ENCODE peak calls at places on chromosomes 12 and 14, in seven cellular contexts. P, M, Z, V, R, U and G are unnamed samples.

GRCh38 chr14:105091335-105092123 is 26.3 kb upstream of the GPR132 start:
- DNase-seq in P (no peak), M (no peak), Z (peak; percentile 82), V (peak; percentile 94), R (no peak), U (peak; percentile 38), G (no peak)

GRCh38 chr14:74697543-74697942 is 15.3 kb downstream of the AREL1 start:
- DNase-seq in P (peak; percentile 54), M (no peak), Z (no peak), V (no peak), R (no peak), U (peak; percentile 94), G (no peak)

GRCh38 chr12:1246637-1247036 is 255.6 kb downstream of the ERC1 start:
- DNase-seq in P (no peak), M (no peak), Z (no peak), V (no peak), R (no peak), U (no peak), G (no peak)

GRCh38 chr12:57737467-57738141 is 938 bp downstream of the AGAP2 start:
- DNase-seq in P (no peak), M (no peak), Z (no peak), V (no peak), R (no peak), U (no peak), G (no peak)

GRCh38 chr12:94621662-94622359 is 28.5 kb downstream of the TMCC3 start:
- DNase-seq in P (peak; percentile 37), M (peak; percentile 79), Z (no peak), V (no peak), R (peak; percentile 35), U (peak; percentile 74), G (no peak)

GRCh38 chr14:87967496-87967895 is 25.5 kb downstream of the GALC start:
- DNase-seq in P (no peak), M (no peak), Z (no peak), V (no peak), R (no peak), U (no peak), G (no peak)

GRCh38 chr12:111842556-111843396 is 748 bp downstream of the MAPKAPK5 start:
- DNase-seq in P (peak; percentile 12), M (peak; percentile 21), Z (no peak), V (no peak), R (peak; percentile 1), U (peak; percentile 13), G (no peak)

GRCh38 chr12:41663487-41664258 is 475.6 kb downstream of the PDZRN4 start:
- DNase-seq in P (peak; percentile 22), M (no peak), Z (no peak), V (no peak), R (peak; percentile 50), U (peak; percentile 38), G (no peak)

GRCh38 chr12:131808744-131809371 is 19.3 kb upstream of the MMP17 start:
- DNase-seq in P (no peak), M (peak; percentile 81), Z (peak; percentile 61), V (no peak), R (no peak), U (no peak), G (peak; percentile 20)

GRCh38 chr12:49578471-49579112 is 10.7 kb upstream of the MCRS1 start:
- DNase-seq in P (no peak), M (no peak), Z (no peak), V (no peak), R (no peak), U (no peak), G (no peak)

GRCh38 chr12:2049604-2050540 is 2.9 kb upstream of the CACNA1C start:
- DNase-seq in P (no peak), M (no peak), Z (no peak), V (no peak), R (no peak), U (peak; percentile 53), G (no peak)

GRCh38 chr12:72273851-72274284 is 1.7 kb downstream of the TRHDE start:
- DNase-seq in P (peak; percentile 30), M (no peak), Z (peak; percentile 12), V (peak; percentile 67), R (no peak), U (no peak), G (no peak)

GRCh38 chr12:52037248-52037861 is 13.9 kb upstream of the NR4A1 start:
- DNase-seq in P (peak; percentile 49), M (no peak), Z (peak; percentile 69), V (no peak), R (no peak), U (peak; percentile 60), G (no peak)

GRCh38 chr12:51753980-51754675 is 94.4 kb downstream of the FIGNL2 start:
- DNase-seq in P (no peak), M (no peak), Z (no peak), V (no peak), R (no peak), U (no peak), G (no peak)

GRCh38 chr14:25011095-25011494 is 38.9 kb downstream of the STXBP6 start:
- DNase-seq in P (no peak), M (no peak), Z (no peak), V (no peak), R (no peak), U (no peak), G (no peak)

GRCh38 chr12:127909031-127909430 is 357.9 kb upstream of the TMEM132C start:
- DNase-seq in P (peak; percentile 17), M (no peak), Z (no peak), V (no peak), R (no peak), U (peak; percentile 41), G (no peak)

GRCh38 chr14:59377991-59378720 is 87.0 kb downstream of the GPR135 start:
- DNase-seq in P (no peak), M (no peak), Z (no peak), V (no peak), R (no peak), U (no peak), G (no peak)

GRCh38 chr12:19382563-19382962 is 56.7 kb upstream of the AEBP2 start:
- DNase-seq in P (no peak), M (no peak), Z (no peak), V (no peak), R (no peak), U (no peak), G (no peak)

GRCh38 chr12:109729837-109730200 is 16.2 kb downstream of the FAM222A start:
- DNase-seq in P (no peak), M (no peak), Z (no peak), V (no peak), R (no peak), U (no peak), G (no peak)

GRCh38 chr14:98956616-98957015 is 315.4 kb downstream of the BCL11B start:
- DNase-seq in P (no peak), M (no peak), Z (no peak), V (no peak), R (no peak), U (no peak), G (no peak)

GRCh38 chr12:58584885-58585284 is 335.4 kb downstream of the LRIG3 start:
- DNase-seq in P (no peak), M (no peak), Z (no peak), V (no peak), R (no peak), U (no peak), G (no peak)

GRCh38 chr12:1932264-1932777 is 13.9 kb upstream of the CACNA2D4 start:
- DNase-seq in P (peak; percentile 37), M (no peak), Z (peak; percentile 75), V (peak; percentile 89), R (peak; percentile 45), U (peak; percentile 48), G (no peak)

GRCh38 chr14:63896278-63896720 is 43.5 kb downstream of the SYNE2 start:
- DNase-seq in P (peak; percentile 95), M (no peak), Z (peak; percentile 29), V (peak; percentile 81), R (peak; percentile 61), U (peak; percentile 96), G (no peak)

GRCh38 chr14:50816419-50817047 is 14.4 kb downstream of the NIN start:
- DNase-seq in P (peak; percentile 43), M (no peak), Z (no peak), V (no peak), R (no peak), U (peak; percentile 60), G (no peak)

GRCh38 chr12:106226884-106227640 is 20.8 kb downstream of the CKAP4 start:
- DNase-seq in P (peak; percentile 54), M (peak; percentile 48), Z (no peak), V (no peak), R (peak; percentile 58), U (peak; percentile 47), G (no peak)

GRCh38 chr12:19681007-19681406 is 241.7 kb downstream of the AEBP2 start:
- DNase-seq in P (no peak), M (no peak), Z (no peak), V (no peak), R (no peak), U (no peak), G (no peak)

GRCh38 chr12:5022465-5023061 is 21.1 kb upstream of the KCNA5 start:
- DNase-seq in P (peak; percentile 25), M (peak; percentile 51), Z (peak; percentile 47), V (no peak), R (peak; percentile 41), U (peak; percentile 32), G (no peak)

GRCh38 chr12:68303850-68304249 is 28.3 kb downstream of the MDM1 start:
- DNase-seq in P (no peak), M (no peak), Z (no peak), V (no peak), R (no peak), U (no peak), G (no peak)

GRCh38 chr14:95198320-95198719 is 41.0 kb upstream of the DICER1 start:
- DNase-seq in P (no peak), M (no peak), Z (no peak), V (peak; percentile 54), R (no peak), U (no peak), G (no peak)

GRCh38 chr14:75113932-75114539 is 12.8 kb downstream of the NEK9 start:
- DNase-seq in P (no peak), M (peak; percentile 68), Z (no peak), V (no peak), R (no peak), U (no peak), G (no peak)

GRCh38 chr12:32407795-32408194 is 8.4 kb downstream of the FGD4 start:
- DNase-seq in P (no peak), M (no peak), Z (no peak), V (no peak), R (no peak), U (no peak), G (no peak)

GRCh38 chr12:109738878-109739665 is 25.4 kb downstream of the FAM222A start:
- DNase-seq in P (no peak), M (no peak), Z (no peak), V (no peak), R (no peak), U (peak; percentile 32), G (no peak)

GRCh38 chr12:98456583-98457573 is 58.5 kb upstream of the TMPO start:
- DNase-seq in P (peak; percentile 56), M (peak; percentile 27), Z (peak; percentile 48), V (peak; percentile 76), R (peak; percentile 24), U (peak; percentile 72), G (no peak)

GRCh38 chr14:76125506-76125905 is 26.2 kb upstream of the GPATCH2L start:
- DNase-seq in P (no peak), M (no peak), Z (no peak), V (no peak), R (no peak), U (no peak), G (no peak)